ENCODE peak calls at places on chromosomes 5 and 9, in four cellular contexts. H is GM12878, Q is HepG2, D is K562. E is an unnamed sample.

GRCh38 chr5:81208904-81209303 is 24.2 kb upstream of the CKMT2 start:
- DNase-seq in Q (no peak), H (no peak), D (no peak), E (no peak)

GRCh38 chr5:168269950-168270349 is 21.5 kb upstream of the WWC1 start:
- DNase-seq in H (no peak), D (peak), Q (no peak), E (peak)

GRCh38 chr5:83632874-83633273 is 87.8 kb downstream of the HAPLN1 start:
- DNase-seq in Q (no peak), D (no peak), H (no peak), E (no peak)

GRCh38 chr5:14263700-14264099 is 120.6 kb downstream of the TRIO start:
- DNase-seq in Q (no peak), H (no peak), D (no peak), E (no peak)

GRCh38 chr9:116208417-116209232 is 55.0 kb downstream of the PAPPA start:
- DNase-seq in Q (no peak), H (no peak), D (no peak), E (no peak)

GRCh38 chr5:135625486-135625885 is 46.7 kb upstream of the CXCL14 start:
- DNase-seq in H (no peak), D (no peak), Q (no peak), E (no peak)

GRCh38 chr9:4959028-4959427 is 26.0 kb upstream of the JAK2 start:
- DNase-seq in H (no peak), D (no peak), Q (no peak), E (no peak)

GRCh38 chr9:126682928-126683697 is 69.4 kb downstream of the LMX1B start:
- DNase-seq in Q (no peak), H (no peak), D (no peak), E (peak)

GRCh38 chr5:177336112-177336511 is 15.4 kb downstream of the LMAN2 start:
- DNase-seq in D (no peak), Q (peak), H (no peak), E (peak)

GRCh38 chr9:137457406-137458193 is 1.5 kb downstream of the NSMF start:
- DNase-seq in D (no peak), Q (no peak), H (no peak), E (no peak)

GRCh38 chr5:78360674-78361225 is 333 bp downstream of the SCAMP1 start:
- DNase-seq in Q (no peak), D (peak), H (no peak), E (no peak)

GRCh38 chr5:59040804-59041201 is 457.9 kb downstream of the RAB3C start:
- DNase-seq in Q (no peak), H (no peak), D (no peak), E (no peak)

GRCh38 chr9:131876486-131876885 is 136.6 kb upstream of the RAPGEF1 start:
- DNase-seq in Q (no peak), D (no peak), H (no peak), E (no peak)

GRCh38 chr5:14260637-14261036 is 117.5 kb downstream of the TRIO start:
- DNase-seq in Q (no peak), D (no peak), H (no peak), E (no peak)

GRCh38 chr9:137000177-137000930 is 4.0 kb upstream of the CLIC3 start:
- DNase-seq in H (peak), Q (no peak), D (no peak), E (no peak)

GRCh38 chr9:100739666-100740065 is 161.8 kb downstream of the CAVIN4 start:
- DNase-seq in D (no peak), Q (no peak), H (no peak), E (no peak)

GRCh38 chr5:159765034-159765433 is 151.2 kb upstream of the ADRA1B start:
- DNase-seq in H (no peak), Q (no peak), D (no peak), E (no peak)

GRCh38 chr9:109893222-109893621 is 113.2 kb downstream of the PALM2AKAP2 start:
- DNase-seq in D (no peak), Q (no peak), H (no peak), E (no peak)

GRCh38 chr5:77947051-77947428 is 170.9 kb upstream of the TBCA start:
- DNase-seq in Q (no peak), H (no peak), D (no peak), E (no peak)

GRCh38 chr9:77926314-77926959 is 105.2 kb downstream of the GNAQ start:
- DNase-seq in D (no peak), H (no peak), Q (no peak), E (no peak)

GRCh38 chr9:84271004-84271886 is 69.3 kb downstream of the SLC28A3 start:
- DNase-seq in H (no peak), D (peak), Q (no peak), E (peak)

GRCh38 chr9:121818016-121818661 is 166.7 kb downstream of the DAB2IP start:
- DNase-seq in D (no peak), H (no peak), Q (no peak), E (no peak)

GRCh38 chr5:172778223-172778814 is 7.3 kb upstream of the DUSP1 start:
- DNase-seq in Q (peak), H (no peak), D (peak), E (no peak)

GRCh38 chr9:70488098-70488792 is 73.8 kb upstream of the KLF9 start:
- DNase-seq in H (no peak), D (no peak), Q (no peak), E (no peak)

GRCh38 chr9:70493046-70493445 is 78.6 kb upstream of the KLF9 start:
- DNase-seq in H (no peak), D (no peak), Q (no peak), E (no peak)

GRCh38 chr9:70491798-70492736 is 77.6 kb upstream of the KLF9 start:
- DNase-seq in H (no peak), Q (no peak), D (no peak), E (no peak)

GRCh38 chr9:70488793-70489105 is 74.3 kb upstream of the KLF9 start:
- DNase-seq in D (peak), Q (no peak), H (no peak), E (no peak)

GRCh38 chr9:70490478-70490877 is 76.0 kb upstream of the KLF9 start:
- DNase-seq in D (peak), H (no peak), Q (no peak), E (no peak)
- TF ChIP-seq JUNB in D (no peak), H (no peak), Q (no peak), E (no peak)

DNA sequence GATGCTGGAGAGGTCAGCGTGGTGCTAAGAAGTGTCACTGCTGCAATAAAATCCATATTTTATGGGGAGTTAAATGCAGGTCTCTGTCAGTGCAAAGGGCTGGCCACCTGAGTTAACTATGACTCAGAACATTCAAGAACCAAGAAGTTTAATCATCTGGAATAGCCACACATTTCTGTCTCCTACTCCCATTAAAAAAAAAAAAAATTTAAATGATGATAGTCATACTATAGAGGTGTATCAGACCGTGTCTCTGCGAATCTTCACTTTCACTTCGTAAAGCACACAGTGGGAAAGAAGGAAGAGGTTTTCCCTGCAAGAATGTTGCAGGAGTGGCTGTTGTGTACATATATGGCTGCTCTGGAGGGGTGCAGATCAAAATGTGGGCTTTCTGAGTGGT is 1.4 kb downstream of the CDH6 start:
- DNase-seq in Q (no peak), H (no peak), D (no peak), E (no peak)
- H2AFZ ChIP-seq in Q (no peak), H (no peak), D (no peak), E (peak)

GRCh38 chr5:114360362-114360761 is 1.5 kb upstream of the KCNN2 start:
- DNase-seq in Q (no peak), H (no peak), D (no peak), E (peak)
- TF ChIP-seq EZH2 in Q (no peak), H (no peak), D (no peak), E (no peak)

GRCh38 chr5:54996476-54996875 is 11.1 kb upstream of the ESM1 start:
- DNase-seq in D (no peak), Q (no peak), H (no peak), E (no peak)
- TF ChIP-seq JUNB in D (no peak), Q (no peak), H (no peak), E (no peak)

GRCh38 chr5:181107699-181108098 is 23.3 kb downstream of the OR2V1 start:
- DNase-seq in D (peak), Q (no peak), H (no peak), E (no peak)

GRCh38 chr5:181108578-181109165 is 22.3 kb downstream of the OR2V1 start:
- DNase-seq in Q (no peak), D (no peak), H (no peak), E (no peak)

GRCh38 chr5:181114284-181114843 is 16.6 kb downstream of the OR2V1 start:
- DNase-seq in D (no peak), H (no peak), Q (no peak), E (peak)

GRCh38 chr5:181109489-181110013 is 21.4 kb downstream of the OR2V1 start:
- DNase-seq in H (no peak), Q (no peak), D (peak), E (peak)

GRCh38 chr5:181111010-181111409 is 20.0 kb downstream of the OR2V1 start:
- DNase-seq in H (no peak), D (no peak), Q (no peak), E (peak)
- H2AFZ ChIP-seq in H (no peak), D (no peak), Q (no peak), E (no peak)

GRCh38 chr9:128203024-128203841 is at the start of gene DNM1:
- DNase-seq in Q (no peak), D (peak), H (no peak), E (peak)
- TF ChIP-seq EZH2 in Q (no peak), D (no peak), H (no peak), E (no peak)

GRCh38 chr5:157539623-157540022 is 36.0 kb downstream of the ADAM19 start:
- DNase-seq in Q (no peak), H (no peak), D (no peak), E (no peak)
- TF ChIP-seq JUNB in Q (no peak), H (no peak), D (no peak), E (no peak)

GRCh38 chr5:179796877-179797608 is 3.3 kb downstream of the LTC4S start:
- DNase-seq in D (no peak), H (no peak), Q (no peak), E (no peak)
- H2AFZ ChIP-seq in D (no peak), H (peak), Q (no peak), E (no peak)

GRCh38 chr9:133162802-133163558 is 734 bp downstream of the GBGT1 start:
- DNase-seq in Q (no peak), D (no peak), H (no peak), E (no peak)

GRCh38 chr9:133164209-133164590 is 486 bp upstream of the GBGT1 start:
- DNase-seq in H (no peak), D (no peak), Q (no peak), E (no peak)

GRCh38 chr9:133166392-133166791 is 2.7 kb upstream of the GBGT1 start:
- DNase-seq in D (no peak), H (no peak), Q (no peak), E (no peak)

GRCh38 chr9:133161542-133161950 is 2.2 kb downstream of the GBGT1 start:
- DNase-seq in D (no peak), H (no peak), Q (no peak), E (no peak)

DNA sequence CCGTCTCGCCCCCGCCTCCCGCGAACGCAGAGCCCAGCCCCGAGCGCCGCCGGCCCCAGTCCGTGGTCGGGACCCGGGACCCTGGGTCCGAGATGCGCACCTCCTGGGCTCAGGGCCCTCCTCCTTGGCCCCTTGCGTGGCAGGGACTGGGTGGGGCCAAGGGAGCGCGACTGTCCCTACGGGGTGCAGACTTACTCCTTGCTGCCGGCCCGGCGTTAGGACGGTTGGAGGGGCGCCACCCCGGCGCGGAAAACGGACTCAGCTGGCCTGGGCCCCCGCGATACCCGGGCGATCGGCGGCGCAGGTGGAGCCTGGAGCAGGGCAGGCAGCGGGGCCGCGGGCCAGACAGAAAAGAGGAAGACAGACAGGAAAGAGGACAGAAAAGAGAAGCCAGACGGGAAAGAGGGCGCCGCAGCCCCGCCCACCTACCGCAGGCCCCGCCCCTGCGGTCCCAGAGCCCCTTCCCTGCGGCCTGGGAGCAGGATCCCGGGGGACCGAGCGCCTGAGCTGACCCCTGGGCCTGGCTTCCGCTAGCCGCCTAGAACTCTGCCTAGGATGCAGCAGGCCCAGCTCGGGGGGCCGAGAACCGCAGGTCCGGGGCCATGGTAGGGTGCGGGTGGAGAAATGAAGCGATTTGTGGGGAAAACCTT is at the start of gene GBGT1:
- DNase-seq in Q (no peak), H (no peak), D (peak), E (peak)
- TF ChIP-seq EZH2 in Q (no peak), H (no peak), D (no peak), E (no peak)

E was measured in GM23338.